ENCODE peak calls at places on chromosomes 1 and 21, in eight cellular contexts. G, W, T, N, I, S, V and L are unnamed samples.

GRCh38 chr1:46517010-46517600 is 27.5 kb downstream of the DMBX1 start:
- DNase-seq in G (no peak), N (no peak), I (no peak), V (no peak), T (no peak), W (no peak), S (no peak), L (no peak)

GRCh38 chr1:15618685-15619525 is 1.6 kb downstream of the DDI2 start:
- DNase-seq in W (peak), N (no peak), V (no peak), T (peak), S (no peak), G (no peak), I (peak), L (no peak)

GRCh38 chr1:22637952-22638445 is 1.6 kb downstream of the C1QA start:
- DNase-seq in T (no peak), W (no peak), S (no peak), N (no peak), G (peak), I (no peak), V (no peak), L (no peak)

GRCh38 chr1:219659682-219660081 is 46.8 kb upstream of the ZC3H11B start:
- DNase-seq in S (no peak), N (no peak), W (peak), G (no peak), V (no peak), I (peak), T (peak), L (no peak)

GRCh38 chr21:26572026-26572425 is 1.1 kb downstream of the CYYR1 start:
- DNase-seq in I (no peak), W (no peak), V (no peak), G (no peak), T (no peak), N (no peak), S (no peak), L (no peak)

GRCh38 chr1:206581571-206581981 is 30.7 kb downstream of the EIF2D start:
- DNase-seq in N (no peak), I (no peak), V (no peak), W (no peak), S (no peak), T (peak), G (no peak), L (peak)

GRCh38 chr1:216750031-216750627 is 26.9 kb upstream of the ESRRG start:
- DNase-seq in V (no peak), G (no peak), I (peak), T (peak), S (no peak), W (peak), N (peak), L (peak)

GRCh38 chr1:51907079-51907702 is 28.7 kb upstream of the NRDC start:
- DNase-seq in W (peak), S (no peak), G (no peak), V (no peak), T (peak), N (no peak), I (peak), L (no peak)

GRCh38 chr1:44672254-44672955 is 1.9 kb downstream of the TMEM53 start:
- DNase-seq in G (no peak), I (peak), W (peak), V (no peak), S (no peak), T (peak), N (no peak), L (no peak)

GRCh38 chr21:33998809-33999208 is 74.6 kb upstream of the MRPS6 start:
- DNase-seq in N (no peak), V (no peak), W (no peak), T (no peak), G (no peak), I (no peak), S (no peak), L (no peak)

GRCh38 chr1:26452459-26453183 is 19.6 kb upstream of the HMGN2 start:
- DNase-seq in V (no peak), I (no peak), S (no peak), N (no peak), G (no peak), T (no peak), W (peak), L (no peak)

GRCh38 chr1:92808353-92808752 is 23.4 kb upstream of the EVI5 start:
- DNase-seq in S (no peak), T (no peak), W (no peak), I (peak), N (no peak), G (no peak), V (no peak), L (no peak)

GRCh38 chr1:193094112-193094511 is 11.1 kb downstream of the GLRX2 start:
- DNase-seq in T (no peak), N (no peak), W (no peak), G (no peak), S (no peak), I (no peak), V (no peak), L (no peak)

GRCh38 chr21:44520326-44521300 is 19.4 kb downstream of the KRTAP10-1 start:
- DNase-seq in S (peak), G (no peak), T (no peak), I (no peak), N (peak), W (no peak), V (no peak), L (peak)

GRCh38 chr1:109791495-109792040 is 27.8 kb upstream of the EPS8L3 start:
- DNase-seq in W (no peak), T (no peak), I (no peak), G (no peak), V (peak), N (no peak), S (peak), L (no peak)

GRCh38 chr1:37714689-37715088 is 22.4 kb downstream of the CDCA8 start:
- DNase-seq in V (no peak), W (no peak), T (no peak), I (no peak), N (no peak), G (no peak), S (peak), L (no peak)

GRCh38 chr21:21290751-21291150 is 292.5 kb downstream of the NCAM2 start:
- DNase-seq in N (no peak), G (no peak), V (no peak), I (no peak), W (no peak), S (no peak), T (no peak), L (no peak)

GRCh38 chr1:56278052-56278451 is 301.3 kb downstream of the PLPP3 start:
- DNase-seq in S (no peak), W (no peak), I (no peak), T (no peak), V (no peak), G (no peak), N (no peak), L (no peak)

GRCh38 chr21:42195378-42196031 is 23.4 kb upstream of the ABCG1 start:
- DNase-seq in V (no peak), G (no peak), N (no peak), I (peak), S (no peak), T (peak), W (peak), L (no peak)

GRCh38 chr1:85952460-85952859 is 204.1 kb downstream of the COL24A1 start:
- DNase-seq in I (no peak), S (no peak), T (no peak), V (no peak), W (peak), G (no peak), N (no peak), L (no peak)

GRCh38 chr1:23436520-23437354 is 12.2 kb upstream of the TCEA3 start:
- DNase-seq in T (no peak), V (no peak), G (no peak), N (no peak), W (no peak), I (no peak), S (no peak), L (no peak)

GRCh38 chr1:231265379-231265778 is 24.4 kb downstream of the GNPAT start:
- DNase-seq in W (no peak), S (no peak), G (no peak), N (no peak), T (no peak), I (no peak), V (no peak), L (no peak)

GRCh38 chr1:99003911-99004269 is 771 bp downstream of the PLPPR5 start:
- DNase-seq in V (no peak), I (no peak), T (no peak), N (no peak), G (peak), W (no peak), S (no peak), L (no peak)
- H3K4me3 ChIP-seq in V (no peak), I (peak), T (peak), N (peak), G (peak), W (no peak), S (peak), L (no peak)

GRCh38 chr1:54027848-54028247 is 9.9 kb upstream of the LDLRAD1 start:
- DNase-seq in W (no peak), T (peak), G (peak), N (peak), I (no peak), V (no peak), S (no peak), L (no peak)
- H3K27ac ChIP-seq in W (no peak), T (no peak), G (no peak), N (no peak), I (no peak), V (no peak), S (no peak), L (no peak)

DNA sequence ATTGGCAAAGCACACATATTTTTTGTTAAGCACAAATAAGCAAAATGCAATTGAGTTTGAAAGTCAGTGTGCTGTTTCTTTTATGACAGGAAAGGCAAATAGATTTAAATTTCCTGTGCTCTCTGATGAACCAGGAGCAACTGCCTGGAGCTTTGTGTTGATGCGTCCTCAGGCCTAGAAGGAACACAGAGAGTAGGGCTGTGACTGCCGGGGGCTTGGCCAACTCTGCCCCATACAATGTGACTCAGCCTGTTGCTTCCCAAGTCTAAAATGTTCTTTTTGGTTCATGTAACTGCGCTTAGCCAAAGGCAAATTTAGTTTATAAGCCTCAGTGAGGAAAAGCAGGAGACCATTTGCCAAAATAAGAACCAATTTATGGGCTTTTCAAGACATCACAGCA is 37.5 kb downstream of the TOR1AIP2 start:
- DNase-seq in W (no peak), G (no peak), S (no peak), N (no peak), T (no peak), V (no peak), I (no peak), L (no peak)
- H3K4me3 ChIP-seq in W (no peak), G (no peak), S (no peak), N (no peak), T (no peak), V (no peak), I (no peak), L (no peak)

GRCh38 chr1:172746091-172746949 is 87.4 kb downstream of the FASLG start:
- DNase-seq in I (peak), W (peak), V (no peak), T (peak), S (no peak), G (peak), N (no peak), L (no peak)
- H3K27ac ChIP-seq in I (peak), W (peak), V (no peak), T (no peak), S (peak), G (peak), N (peak), L (peak)

DNA sequence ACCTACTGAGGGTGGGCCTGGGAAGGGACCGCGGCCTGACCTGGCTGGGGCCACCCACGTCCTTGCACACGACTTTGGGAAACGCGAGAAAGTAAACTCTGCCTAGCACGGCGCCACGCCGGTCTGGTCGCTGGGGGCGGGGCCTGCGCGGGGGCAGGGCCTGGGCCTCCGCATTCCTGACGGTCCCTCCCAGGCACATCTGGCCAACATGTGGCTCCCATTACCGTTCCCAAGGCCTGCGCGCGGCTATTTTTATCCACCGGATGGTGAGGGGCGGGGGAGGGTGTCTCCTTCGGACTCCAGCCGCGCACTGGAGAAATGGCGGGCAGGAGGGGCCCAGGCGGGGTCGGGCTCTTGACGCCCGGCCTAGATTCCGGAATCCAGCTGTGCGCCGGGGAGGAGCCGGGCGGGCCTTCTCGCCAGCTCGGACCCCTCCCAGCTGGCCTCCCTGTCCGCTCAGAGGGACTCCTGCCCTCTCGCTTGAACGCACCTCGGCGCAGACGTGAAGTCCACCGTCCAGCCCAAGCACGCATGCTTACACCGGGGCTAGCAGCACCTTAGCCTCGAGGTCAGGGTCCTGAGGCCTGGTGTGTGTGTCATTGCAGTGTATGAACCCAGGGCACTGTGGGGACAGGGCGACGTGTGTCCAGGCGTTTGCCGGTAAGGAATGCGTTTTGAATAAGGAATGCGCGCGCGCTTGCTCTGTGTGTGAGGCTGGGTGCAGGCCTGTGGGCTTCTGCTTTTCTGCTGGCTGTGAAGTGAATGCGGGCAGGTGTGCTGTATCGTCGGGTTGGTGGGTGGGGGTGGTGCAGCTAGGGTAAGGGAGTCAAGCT is 2.1 kb downstream of the EVA1B start:
- DNase-seq in W (peak), G (peak), N (peak), V (peak), T (peak), I (peak), S (peak), L (peak)
- H3K4me3 ChIP-seq in W (peak), G (peak), N (peak), V (peak), T (no peak), I (peak), S (peak), L (peak)

GRCh38 chr1:89871768-89872473 is 51.1 kb downstream of the LRRC8D start:
- DNase-seq in S (no peak), G (no peak), T (peak), W (no peak), V (no peak), N (peak), I (no peak), L (no peak)
- H3K27ac ChIP-seq in S (no peak), G (no peak), T (no peak), W (no peak), V (no peak), N (no peak), I (no peak), L (no peak)

GRCh38 chr1:91712981-91713841 is 172.7 kb downstream of the TGFBR3 start:
- DNase-seq in G (peak), W (peak), S (peak), I (peak), N (peak), T (peak), V (peak), L (peak)
- H3K4me3 ChIP-seq in G (peak), W (no peak), S (no peak), I (no peak), N (peak), T (no peak), V (no peak), L (peak)